ENCODE peak calls at places on chromosomes 2 and 18, in four cellular contexts. One of them, this sample, is unnamed.
A peak's percentile ranks its signal among the peaks of the same experiment; 100 is the strongest.

GRCh38 chr18:24656571-24656971 is 196.1 kb downstream of the HRH4 start:
- DNase-seq in activated gamma-delta T cell treated with anti-CD3 and anti-CD28 coated beads, Interleukin-2, amount 50 U/mL, for 16 hours: no peak
- DNase-seq in endothelial cell of umbilical vein: no peak
- DNase-seq in KG1: no peak
- DNase-seq in this sample: no peak

GRCh38 chr2:157192445-157193423 is 64.8 kb upstream of the GALNT5 start:
- DNase-seq in activated gamma-delta T cell treated with anti-CD3 and anti-CD28 coated beads, Interleukin-2, amount 50 U/mL, for 16 hours: no peak
- DNase-seq in endothelial cell of umbilical vein: no peak
- DNase-seq in KG1: no peak
- DNase-seq in this sample: no peak

GRCh38 chr18:9690418-9691178 is 17.5 kb upstream of the RAB31 start:
- DNase-seq in activated gamma-delta T cell treated with anti-CD3 and anti-CD28 coated beads, Interleukin-2, amount 50 U/mL, for 16 hours: no peak
- DNase-seq in endothelial cell of umbilical vein: no peak
- DNase-seq in KG1: no peak
- DNase-seq in this sample: no peak

GRCh38 chr2:200662727-200663126 is 76.9 kb downstream of the AOX1 start:
- DNase-seq in activated gamma-delta T cell treated with anti-CD3 and anti-CD28 coated beads, Interleukin-2, amount 50 U/mL, for 16 hours: no peak
- DNase-seq in endothelial cell of umbilical vein: no peak
- DNase-seq in KG1: no peak
- DNase-seq in this sample: no peak

GRCh38 chr2:192137451-192137850 is 57.3 kb downstream of the TMEFF2 start:
- DNase-seq in activated gamma-delta T cell treated with anti-CD3 and anti-CD28 coated beads, Interleukin-2, amount 50 U/mL, for 16 hours: no peak
- DNase-seq in endothelial cell of umbilical vein: no peak
- DNase-seq in KG1: no peak
- DNase-seq in this sample: no peak

GRCh38 chr2:108927936-108928659 is 60.9 kb downstream of the EDAR start:
- DNase-seq in activated gamma-delta T cell treated with anti-CD3 and anti-CD28 coated beads, Interleukin-2, amount 50 U/mL, for 16 hours: no peak
- DNase-seq in endothelial cell of umbilical vein: peak; percentile 51
- DNase-seq in KG1: peak; percentile 7
- DNase-seq in this sample: peak; percentile 11

GRCh38 chr2:119756837-119757236 is 2.9 kb upstream of the PTPN4 start:
- DNase-seq in activated gamma-delta T cell treated with anti-CD3 and anti-CD28 coated beads, Interleukin-2, amount 50 U/mL, for 16 hours: peak; percentile 5
- DNase-seq in endothelial cell of umbilical vein: peak; percentile 86
- DNase-seq in KG1: no peak
- DNase-seq in this sample: no peak

GRCh38 chr2:35741556-35741955 is 614.0 kb upstream of the CRIM1 start:
- DNase-seq in activated gamma-delta T cell treated with anti-CD3 and anti-CD28 coated beads, Interleukin-2, amount 50 U/mL, for 16 hours: no peak
- DNase-seq in endothelial cell of umbilical vein: no peak
- DNase-seq in KG1: no peak
- DNase-seq in this sample: no peak

GRCh38 chr2:54763636-54764291 is 40.3 kb downstream of the EML6 start:
- DNase-seq in activated gamma-delta T cell treated with anti-CD3 and anti-CD28 coated beads, Interleukin-2, amount 50 U/mL, for 16 hours: no peak
- DNase-seq in endothelial cell of umbilical vein: no peak
- DNase-seq in KG1: no peak
- DNase-seq in this sample: no peak

GRCh38 chr2:120749506-120750431 is 14.1 kb downstream of the GLI2 start:
- DNase-seq in activated gamma-delta T cell treated with anti-CD3 and anti-CD28 coated beads, Interleukin-2, amount 50 U/mL, for 16 hours: no peak
- DNase-seq in endothelial cell of umbilical vein: no peak
- DNase-seq in KG1: no peak
- DNase-seq in this sample: no peak

GRCh38 chr2:15626126-15626525 is 34.5 kb downstream of the DDX1 start:
- DNase-seq in activated gamma-delta T cell treated with anti-CD3 and anti-CD28 coated beads, Interleukin-2, amount 50 U/mL, for 16 hours: no peak
- DNase-seq in endothelial cell of umbilical vein: no peak
- DNase-seq in KG1: no peak
- DNase-seq in this sample: no peak

GRCh38 chr2:191302459-191303155 is 57.4 kb downstream of the MYO1B start:
- DNase-seq in activated gamma-delta T cell treated with anti-CD3 and anti-CD28 coated beads, Interleukin-2, amount 50 U/mL, for 16 hours: no peak
- DNase-seq in endothelial cell of umbilical vein: peak; percentile 17
- DNase-seq in KG1: peak; percentile 8
- DNase-seq in this sample: no peak

This sample was measured in CD8-positive, alpha-beta T cell.